ENCODE peak calls at places on chromosome 20, in five cellular contexts. V is stomach, T is IMR-90, P is PC-3, Z is adrenal gland. H is an unnamed sample.

GRCh38 chr20:46273701-46274100 is 34.6 kb downstream of the CDH22 start:
- DNase-seq in V (no peak), T (no peak), P (no peak), Z (no peak), H (no peak)

GRCh38 chr20:23881371-23881770 is 1.8 kb upstream of the CST5 start:
- DNase-seq in V (no peak), T (no peak), P (no peak), Z (no peak), H (no peak)

GRCh38 chr20:32649697-32650471 is 23.9 kb downstream of the C20orf203 start:
- DNase-seq in V (no peak), T (no peak), P (no peak), Z (no peak), H (no peak)

GRCh38 chr20:50286609-50287008 is 96.0 kb downstream of the CEBPB start:
- DNase-seq in V (no peak), T (peak; percentile 88), P (peak; percentile 46), Z (no peak), H (no peak)

GRCh38 chr20:44092551-44093248 is 94.3 kb downstream of the JPH2 start:
- DNase-seq in V (no peak), T (peak; percentile 49), P (peak; percentile 82), Z (no peak), H (no peak)

GRCh38 chr20:42979720-42980119 is 210.0 kb downstream of the PTPRT start:
- DNase-seq in V (no peak), T (no peak), P (no peak), Z (no peak), H (no peak)

GRCh38 chr20:17640146-17640874 is 41.7 kb downstream of the RRBP1 start:
- DNase-seq in V (no peak), T (no peak), P (no peak), Z (no peak), H (no peak)

GRCh38 chr20:34999021-34999451 is 43.4 kb downstream of the MYH7B start:
- DNase-seq in V (no peak), T (no peak), P (no peak), Z (no peak), H (no peak)

GRCh38 chr20:14446446-14446845 is 109.0 kb upstream of the FLRT3 start:
- DNase-seq in V (no peak), T (peak; percentile 23), P (no peak), Z (no peak), H (no peak)

GRCh38 chr20:38050691-38051090 is 17.1 kb downstream of the RPRD1B start:
- DNase-seq in V (no peak), T (peak; percentile 61), P (no peak), Z (no peak), H (no peak)

GRCh38 chr20:50304501-50304856 is 113.8 kb downstream of the CEBPB start:
- DNase-seq in V (no peak), T (peak; percentile 91), P (no peak), Z (peak; percentile 74), H (no peak)

GRCh38 chr20:38321959-38322598 is 18.1 kb downstream of the BPI start:
- DNase-seq in V (no peak), T (peak; percentile 73), P (peak; percentile 75), Z (peak; percentile 41), H (no peak)

GRCh38 chr20:5073154-5074049 is 46.4 kb downstream of the PCNA start:
- DNase-seq in V (peak; percentile 97), T (peak; percentile 22), P (peak; percentile 98), Z (peak; percentile 94), H (peak; percentile 52)

GRCh38 chr20:1800777-1801176 is 94.4 kb upstream of the SIRPA start:
- DNase-seq in V (no peak), T (peak; percentile 56), P (peak; percentile 72), Z (no peak), H (no peak)

GRCh38 chr20:9130407-9130995 is 61.6 kb downstream of the PLCB4 start:
- DNase-seq in V (no peak), T (peak; percentile 44), P (no peak), Z (no peak), H (no peak)

GRCh38 chr20:28562510-28562898 is 2695.0 kb upstream of the DEFB115 start:
- DNase-seq in V (no peak), T (peak; percentile 89), P (peak; percentile 52), Z (no peak), H (no peak)

GRCh38 chr20:41998539-41999341 is 380.6 kb upstream of the CHD6 start:
- DNase-seq in V (no peak), T (no peak), P (no peak), Z (no peak), H (no peak)

GRCh38 chr20:59121714-59122376 is 41.8 kb upstream of the ZNF831 start:
- DNase-seq in V (no peak), T (no peak), P (no peak), Z (no peak), H (no peak)

GRCh38 chr20:59120919-59121318 is 42.7 kb upstream of the ZNF831 start:
- DNase-seq in V (no peak), T (no peak), P (no peak), Z (no peak), H (no peak)

GRCh38 chr20:59123011-59123676 is 40.5 kb upstream of the ZNF831 start:
- DNase-seq in V (no peak), T (no peak), P (no peak), Z (no peak), H (no peak)

GRCh38 chr20:59123677-59124060 is 40.0 kb upstream of the ZNF831 start:
- DNase-seq in V (no peak), T (no peak), P (no peak), Z (no peak), H (no peak)

DNA sequence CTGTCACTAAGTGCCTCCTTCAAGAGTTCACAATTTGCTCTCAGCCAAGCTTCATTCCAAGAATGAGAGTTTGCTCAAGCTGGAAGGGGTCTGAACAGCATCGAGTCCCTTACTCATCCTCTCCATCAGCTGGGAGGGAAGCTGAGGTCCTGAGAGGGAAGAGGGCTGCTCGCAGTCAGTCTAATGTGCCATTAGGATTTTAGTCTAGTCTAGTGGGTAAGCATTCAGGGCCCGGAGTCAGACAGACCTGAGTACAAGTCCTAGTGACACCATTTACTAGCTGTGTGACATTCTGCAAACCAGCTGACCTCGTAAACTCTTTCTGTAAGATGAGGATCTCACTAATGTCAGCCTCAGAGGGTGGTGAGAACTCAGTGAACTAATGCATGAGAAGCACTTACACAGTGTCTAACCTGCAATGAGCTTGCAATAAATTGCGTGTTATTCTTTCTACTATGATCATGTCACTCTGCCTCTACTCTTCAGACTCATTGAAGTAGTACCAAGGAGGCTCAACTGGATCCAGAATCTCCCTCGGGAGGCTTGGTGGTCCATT is 41.2 kb upstream of the ZNF831 start:
- DNase-seq in V (no peak), T (no peak), P (no peak), Z (no peak), H (no peak)
- H3K4me3 ChIP-seq in V (no peak overlapping the region), T (no peak overlapping the region), P (no peak overlapping the region), Z (no peak overlapping the region), H (no peak overlapping the region)

GRCh38 chr20:62410742-62411478 is 3.8 kb upstream of the CABLES2 start:
- DNase-seq in V (no peak), T (no peak), P (no peak), Z (no peak), H (no peak)

GRCh38 chr20:62408055-62408454 is 970 bp upstream of the CABLES2 start:
- DNase-seq in V (no peak), T (no peak), P (no peak), Z (no peak), H (no peak)

GRCh38 chr20:62409935-62410741 is 3.1 kb upstream of the CABLES2 start:
- DNase-seq in V (peak; percentile 83), T (no peak), P (peak; percentile 59), Z (peak; percentile 94), H (no peak)

GRCh38 chr20:62408640-62409039 is 1.6 kb upstream of the CABLES2 start:
- DNase-seq in V (no peak), T (no peak), P (no peak), Z (no peak), H (no peak)

DNA sequence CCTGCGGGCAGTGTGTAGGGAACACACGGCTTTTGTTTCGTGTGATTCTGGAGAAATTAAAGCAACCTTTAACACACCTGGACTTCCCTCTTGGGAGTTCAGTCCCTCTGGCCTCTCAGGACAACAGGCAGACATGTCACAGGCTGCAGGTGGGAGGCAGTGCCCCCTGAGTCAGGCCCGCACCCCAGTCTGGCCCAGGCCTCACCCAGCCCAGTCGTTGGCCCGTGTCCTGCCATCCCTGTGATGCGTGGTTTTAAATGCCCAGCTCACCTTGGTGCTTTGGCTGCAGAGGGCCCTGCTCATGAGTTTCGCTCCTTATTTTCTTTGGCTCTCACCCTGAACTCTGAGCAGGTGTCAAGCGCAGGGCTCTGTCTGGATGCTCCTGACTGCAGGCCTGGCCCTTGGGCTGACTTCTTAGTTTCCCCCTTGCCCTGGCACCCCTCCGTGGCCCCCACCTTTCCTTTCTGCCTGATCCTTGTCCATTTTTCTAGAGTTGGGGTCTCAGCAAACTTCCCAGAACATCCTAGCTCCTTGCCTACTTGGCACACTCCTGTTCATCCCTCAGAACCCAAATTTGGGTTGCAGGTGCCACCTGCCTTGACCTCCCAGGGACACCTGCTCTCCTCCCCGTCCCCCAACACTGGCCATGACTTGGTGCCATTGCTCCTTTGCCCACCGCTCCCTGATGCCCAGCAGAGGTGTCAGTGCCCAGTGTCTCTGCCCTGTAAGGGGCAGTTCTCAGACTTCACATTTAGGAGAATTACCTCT is 2.2 kb upstream of the CABLES2 start:
- DNase-seq in V (no peak), T (no peak), P (no peak), Z (no peak), H (no peak)
- H3K27ac ChIP-seq in V (no peak overlapping the region), T (no peak overlapping the region), P (no peak overlapping the region), Z (no peak overlapping the region), H (no peak overlapping the region)

GRCh38 chr20:6767166-6767535 is 335 bp upstream of the BMP2 start:
- DNase-seq in V (no peak), T (no peak), P (no peak), Z (no peak), H (no peak)

GRCh38 chr20:6767536-6768227 is at the start of gene BMP2:
- DNase-seq in V (peak; percentile 70), T (peak; percentile 50), P (peak; percentile 28), Z (peak; percentile 28), H (peak; percentile 58)

GRCh38 chr20:6765469-6766058 is 1.9 kb upstream of the BMP2 start:
- DNase-seq in V (no peak), T (peak; percentile 61), P (peak; percentile 72), Z (no peak), H (no peak)

GRCh38 chr20:6766433-6766832 is 1.1 kb upstream of the BMP2 start:
- DNase-seq in V (no peak), T (no peak), P (no peak), Z (no peak), H (no peak)

DNA sequence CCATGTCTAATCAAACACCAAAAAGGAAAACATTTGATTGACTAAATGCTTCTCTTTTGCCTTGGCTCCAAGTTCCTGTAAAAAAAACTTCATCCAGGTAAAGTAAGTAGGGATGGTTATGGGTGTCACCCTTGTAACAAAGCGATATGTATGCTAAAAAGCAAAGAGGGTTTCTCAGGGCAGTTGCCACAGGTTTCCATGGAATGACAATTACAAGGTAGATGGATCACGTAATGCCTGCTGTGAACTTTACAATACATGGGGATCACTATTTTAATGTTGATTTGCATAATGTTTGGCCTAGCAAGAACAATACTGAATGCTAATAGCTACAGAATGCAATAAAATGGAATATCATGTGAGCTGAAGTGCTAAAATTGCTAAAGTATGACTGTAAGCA is 2.9 kb upstream of the BMP2 start:
- DNase-seq in V (no peak), T (no peak), P (no peak), Z (no peak), H (no peak)
- H3K4me3 ChIP-seq in V (no peak overlapping the region), T (no peak overlapping the region), P (no peak overlapping the region), Z (no peak overlapping the region), H (no peak overlapping the region)

GRCh38 chr20:63879264-63879663 is 14.2 kb downstream of the TPD52L2 start:
- DNase-seq in V (no peak), T (no peak), P (no peak), Z (no peak), H (no peak)
- H3K27ac ChIP-seq in V (no peak overlapping the region), T (no peak overlapping the region), P (no peak overlapping the region), Z (no peak overlapping the region), H (no peak overlapping the region)